ENCODE peak calls at places on chromosomes 5 and 9, in seven cellular contexts. K, N, E, S, Y, F and M are unnamed samples.
A peak's percentile ranks its signal among the peaks of the same experiment; 100 is the strongest.

GRCh38 chr5:94849821-94850736 is 231.6 kb downstream of the SLF1 start:
- DNase-seq in K (no peak), N (peak; percentile 47), E (no peak), S (no peak), Y (peak; percentile 65), F (peak; percentile 65), M (no peak)

GRCh38 chr9:76365028-76365427 is 29.2 kb downstream of the RFK start:
- DNase-seq in K (no peak), N (peak; percentile 53), E (no peak), S (no peak), Y (peak; percentile 62), F (peak; percentile 71), M (no peak)

GRCh38 chr9:131418143-131419028 is 24.5 kb downstream of the PRRC2B start:
- DNase-seq in K (no peak), N (peak; percentile 49), E (no peak), S (no peak), Y (no peak), F (no peak), M (no peak)

GRCh38 chr5:135491552-135492318 is 39.6 kb upstream of the TIFAB start:
- DNase-seq in K (no peak), N (no peak), E (no peak), S (no peak), Y (no peak), F (no peak), M (no peak)

GRCh38 chr9:131273146-131273545 is 3.2 kb downstream of the FAM78A start:
- DNase-seq in K (no peak), N (no peak), E (no peak), S (no peak), Y (no peak), F (no peak), M (no peak)

GRCh38 chr5:26009742-26010141 is 1028.6 kb downstream of the CDH9 start:
- DNase-seq in K (no peak), N (no peak), E (no peak), S (no peak), Y (peak; percentile 65), F (no peak), M (no peak)

GRCh38 chr9:16515207-16515606 is 355.3 kb downstream of the BNC2 start:
- DNase-seq in K (no peak), N (no peak), E (no peak), S (no peak), Y (no peak), F (no peak), M (no peak)

GRCh38 chr9:76617510-76618194 is 146.6 kb upstream of the PCA3 start:
- DNase-seq in K (no peak), N (no peak), E (no peak), S (no peak), Y (no peak), F (no peak), M (no peak)

GRCh38 chr9:93237535-93237934 is 53.6 kb downstream of the WNK2 start:
- DNase-seq in K (no peak), N (no peak), E (no peak), S (no peak), Y (no peak), F (no peak), M (no peak)